ENCODE peak calls at places on chromosome 16, in seven cellular contexts. G, U, H, Z, B, T and C are unnamed samples.

GRCh38 chr16:72987480-72987901 is 60.4 kb downstream of the ZFHX3 start:
- DNase-seq in H (no peak), Z (no peak), G (no peak), B (no peak), U (no peak), T (no peak), C (no peak)

GRCh38 chr16:1775846-1776671 is 3.1 kb upstream of the MRPS34 start:
- DNase-seq in H (no peak), T (no peak), U (no peak), B (no peak), Z (no peak), G (no peak), C (no peak)

GRCh38 chr16:81469710-81470481 is 25.3 kb downstream of the CMIP start:
- DNase-seq in H (no peak), Z (no peak), U (peak), T (no peak), G (no peak), B (peak), C (peak)

GRCh38 chr16:77918792-77919707 is 103.3 kb upstream of the CLEC3A start:
- DNase-seq in Z (peak), H (no peak), G (no peak), B (no peak), T (no peak), U (no peak), C (peak)

GRCh38 chr16:53282975-53283946 is 151.0 kb upstream of the RBL2 start:
- DNase-seq in Z (peak), H (no peak), U (no peak), B (no peak), G (no peak), T (peak), C (peak)

GRCh38 chr16:85444879-85445778 is 168.0 kb upstream of the GSE1 start:
- DNase-seq in U (no peak), G (no peak), B (no peak), T (no peak), H (no peak), Z (no peak), C (no peak)

GRCh38 chr16:66372898-66373155 is 6.3 kb downstream of the CDH5 start:
- DNase-seq in H (no peak), G (no peak), Z (no peak), U (no peak), B (no peak), T (no peak), C (no peak)

GRCh38 chr16:28915181-28915580 is 9.9 kb downstream of the RABEP2 start:
- DNase-seq in Z (peak), T (no peak), G (no peak), B (no peak), H (no peak), U (no peak), C (peak)

GRCh38 chr16:62036101-62036806 is at the start of gene CDH8:
- DNase-seq in T (no peak), G (peak), H (no peak), U (no peak), Z (peak), B (no peak), C (no peak)

GRCh38 chr16:9627427-9627826 is 536.0 kb downstream of the HAPSTR1 start:
- DNase-seq in Z (no peak), G (no peak), B (no peak), H (no peak), T (no peak), U (no peak), C (no peak)

GRCh38 chr16:66103245-66103644 is 263.2 kb upstream of the CDH5 start:
- DNase-seq in U (no peak), T (no peak), Z (peak), G (no peak), B (no peak), H (no peak), C (peak)

GRCh38 chr16:19173059-19173458 is 5.0 kb downstream of the SYT17 start:
- DNase-seq in T (no peak), Z (no peak), G (no peak), B (no peak), H (no peak), U (no peak), C (no peak)

GRCh38 chr16:85253127-85253941 is 141.1 kb upstream of the CIBAR2 start:
- DNase-seq in Z (peak), T (no peak), B (peak), U (peak), H (no peak), G (peak), C (no peak)

GRCh38 chr16:48101069-48101674 is 54.6 kb downstream of the ABCC12 start:
- DNase-seq in T (no peak), H (no peak), Z (no peak), B (no peak), G (no peak), U (peak), C (no peak)

GRCh38 chr16:67254809-67255552 is 6.2 kb downstream of the SLC9A5 start:
- DNase-seq in T (no peak), H (no peak), U (no peak), G (no peak), Z (no peak), B (no peak), C (no peak)